ENCODE peak calls at places on chromosome 6, in nine cellular contexts. U, Y, X, I, S, F, H, Q and Z are unnamed samples.

GRCh38 chr6:136989591-136990578 is 54.9 kb downstream of the IL20RA start:
- DNase-seq in U (no peak), Y (no peak), X (no peak), I (peak), S (peak), F (no peak), H (no peak), Q (no peak), Z (no peak)

GRCh38 chr6:108557494-108558371 is 3.0 kb upstream of the FOXO3 start:
- DNase-seq in U (peak), Y (peak), X (peak), I (peak), S (peak), F (no peak), H (peak), Q (peak), Z (no peak)

GRCh38 chr6:169724554-169725269 is 412 bp upstream of the PHF10 start:
- DNase-seq in U (peak), Y (no peak), X (no peak), I (no peak), S (peak), F (no peak), H (peak), Q (peak), Z (no peak)

GRCh38 chr6:2021713-2022125 is 223.7 kb downstream of the GMDS start:
- DNase-seq in U (no peak), Y (peak), X (no peak), I (peak), S (peak), F (no peak), H (no peak), Q (no peak), Z (no peak)

GRCh38 chr6:71527831-71528377 is 239.3 kb downstream of the OGFRL1 start:
- DNase-seq in U (no peak), Y (no peak), X (no peak), I (no peak), S (no peak), F (no peak), H (no peak), Q (no peak), Z (no peak)

GRCh38 chr6:43290905-43291355 is 7.1 kb upstream of the SLC22A7 start:
- DNase-seq in U (no peak), Y (peak), X (no peak), I (no peak), S (no peak), F (no peak), H (no peak), Q (no peak), Z (no peak)

GRCh38 chr6:74073896-74074295 is 377.9 kb downstream of the CD109 start:
- DNase-seq in U (no peak), Y (peak), X (no peak), I (no peak), S (no peak), F (no peak), H (no peak), Q (no peak), Z (no peak)

GRCh38 chr6:19311786-19312185 is 525.4 kb upstream of the ID4 start:
- DNase-seq in U (no peak), Y (no peak), X (no peak), I (no peak), S (peak), F (no peak), H (no peak), Q (no peak), Z (no peak)

GRCh38 chr6:44078795-44079671 is 48.2 kb downstream of the MRPL14 start:
- DNase-seq in U (peak), Y (peak), X (peak), I (peak), S (peak), F (no peak), H (peak), Q (peak), Z (no peak)